ENCODE peak calls at places on chromosomes 11 and 22, in eight cellular contexts. Z, V, H, J, M, B, X and U are unnamed samples.
A peak's percentile ranks its signal among the peaks of the same experiment; 100 is the strongest.

GRCh38 chr11:57288771-57289579 is 35.8 kb downstream of the TNKS1BP1 start:
- DNase-seq in Z (no peak), B (peak; percentile 59), X (no peak), J (peak; percentile 85), V (no peak), M (no peak), H (peak; percentile 97), U (no peak)

GRCh38 chr11:83449338-83449913 is 163.3 kb upstream of the CCDC90B start:
- DNase-seq in X (no peak), J (no peak), Z (no peak), V (no peak), M (no peak), B (no peak), H (peak; percentile 4), U (no peak)

GRCh38 chr11:114081641-114082414 is 22.3 kb downstream of the ZBTB16 start:
- DNase-seq in H (peak; percentile 46), Z (no peak), V (no peak), M (no peak), B (no peak), X (no peak), J (no peak), U (no peak)

GRCh38 chr11:86167499-86168161 is 76.9 kb upstream of the EED start:
- DNase-seq in M (no peak), B (peak; percentile 61), H (no peak), V (no peak), Z (no peak), X (no peak), J (peak; percentile 55), U (no peak)

GRCh38 chr11:8031248-8032115 is 44.3 kb downstream of the EIF3F start:
- DNase-seq in B (no peak), V (no peak), X (no peak), J (no peak), M (no peak), H (no peak), Z (no peak), U (no peak)

GRCh38 chr11:110951609-110952008 is 239.4 kb upstream of the ARHGAP20 start:
- DNase-seq in H (no peak), M (no peak), X (no peak), V (no peak), Z (no peak), J (no peak), B (no peak), U (no peak)

GRCh38 chr11:118398797-118399564 is 2.4 kb upstream of the ATP5MG start:
- DNase-seq in Z (no peak), B (no peak), V (no peak), J (no peak), H (peak; percentile 24), M (no peak), X (no peak), U (no peak)

GRCh38 chr11:2700415-2701211 is 819 bp upstream of the KCNQ1OT1 start:
- DNase-seq in X (peak; percentile 67), M (peak; percentile 47), V (no peak), Z (peak; percentile 64), B (peak; percentile 92), H (peak; percentile 67), J (peak; percentile 59), U (peak; percentile 31)

GRCh38 chr11:68963779-68964178 is 17.0 kb downstream of the MRGPRD start:
- DNase-seq in Z (no peak), M (no peak), B (no peak), J (no peak), H (no peak), X (no peak), V (no peak), U (peak; percentile 7)

GRCh38 chr22:46649176-46650077 is 29.2 kb downstream of the GRAMD4 start:
- DNase-seq in J (peak; percentile 86), Z (peak; percentile 39), V (no peak), M (no peak), B (peak; percentile 84), X (peak; percentile 88), H (peak; percentile 43), U (no peak)

GRCh38 chr11:114229062-114229450 is 67.1 kb upstream of the NNMT start:
- DNase-seq in M (no peak), B (no peak), X (no peak), H (peak; percentile 6), Z (no peak), J (no peak), V (no peak), U (no peak)

GRCh38 chr11:2289859-2290258 is 11.9 kb downstream of the C11orf21 start:
- DNase-seq in V (no peak), M (no peak), J (no peak), H (no peak), X (no peak), B (no peak), Z (no peak), U (peak; percentile 9)

GRCh38 chr11:48088682-48089050 is 108.3 kb downstream of the PTPRJ start:
- DNase-seq in J (no peak), V (no peak), M (no peak), X (no peak), B (no peak), H (no peak), Z (no peak), U (no peak)

GRCh38 chr22:30459206-30460052 is 12.4 kb downstream of the SEC14L3 start:
- DNase-seq in H (peak; percentile 32), V (no peak), X (no peak), B (no peak), Z (no peak), M (no peak), J (peak; percentile 17), U (no peak)

GRCh38 chr11:75470681-75471080 is 37.7 kb upstream of the KLHL35 start:
- DNase-seq in H (no peak), J (no peak), B (no peak), Z (no peak), V (no peak), X (no peak), M (no peak), U (no peak)

GRCh38 chr11:123197711-123198110 is 2.7 kb upstream of the CLMP start:
- DNase-seq in X (no peak), M (no peak), J (peak; percentile 77), V (no peak), H (peak; percentile 97), Z (no peak), B (no peak), U (no peak)

GRCh38 chr11:123191939-123192338 is 3.1 kb downstream of the CLMP start:
- DNase-seq in H (peak; percentile 3), J (no peak), X (no peak), M (no peak), B (no peak), Z (no peak), V (no peak), U (no peak)

GRCh38 chr11:123195182-123196059 is at the start of gene CLMP:
- DNase-seq in Z (no peak), B (peak; percentile 79), V (no peak), J (peak; percentile 62), H (peak; percentile 89), X (peak; percentile 53), M (peak; percentile 54), U (no peak)

GRCh38 chr11:123196060-123196714 is 1.1 kb upstream of the CLMP start:
- DNase-seq in H (no peak), V (no peak), Z (no peak), J (no peak), X (no peak), B (no peak), M (no peak), U (no peak)

GRCh38 chr11:123194308-123195181 is 503 bp downstream of the CLMP start:
- DNase-seq in H (peak; percentile 70), J (peak; percentile 70), Z (no peak), B (peak; percentile 73), X (no peak), M (no peak), V (no peak), U (no peak)
- H3K27me3 ChIP-seq in H (no peaks in the 10 kb centered on the region), J (no peaks in the 10 kb centered on the region), Z (no peaks in the 10 kb centered on the region), B (no peaks in the 10 kb centered on the region), X (peaks cover 6% of the 10 kb centered on the region), M (peaks cover 57% of the 10 kb centered on the region), V (peaks cover 5% of the 10 kb centered on the region), U (peaks cover 14% of the 10 kb centered on the region)

DNA sequence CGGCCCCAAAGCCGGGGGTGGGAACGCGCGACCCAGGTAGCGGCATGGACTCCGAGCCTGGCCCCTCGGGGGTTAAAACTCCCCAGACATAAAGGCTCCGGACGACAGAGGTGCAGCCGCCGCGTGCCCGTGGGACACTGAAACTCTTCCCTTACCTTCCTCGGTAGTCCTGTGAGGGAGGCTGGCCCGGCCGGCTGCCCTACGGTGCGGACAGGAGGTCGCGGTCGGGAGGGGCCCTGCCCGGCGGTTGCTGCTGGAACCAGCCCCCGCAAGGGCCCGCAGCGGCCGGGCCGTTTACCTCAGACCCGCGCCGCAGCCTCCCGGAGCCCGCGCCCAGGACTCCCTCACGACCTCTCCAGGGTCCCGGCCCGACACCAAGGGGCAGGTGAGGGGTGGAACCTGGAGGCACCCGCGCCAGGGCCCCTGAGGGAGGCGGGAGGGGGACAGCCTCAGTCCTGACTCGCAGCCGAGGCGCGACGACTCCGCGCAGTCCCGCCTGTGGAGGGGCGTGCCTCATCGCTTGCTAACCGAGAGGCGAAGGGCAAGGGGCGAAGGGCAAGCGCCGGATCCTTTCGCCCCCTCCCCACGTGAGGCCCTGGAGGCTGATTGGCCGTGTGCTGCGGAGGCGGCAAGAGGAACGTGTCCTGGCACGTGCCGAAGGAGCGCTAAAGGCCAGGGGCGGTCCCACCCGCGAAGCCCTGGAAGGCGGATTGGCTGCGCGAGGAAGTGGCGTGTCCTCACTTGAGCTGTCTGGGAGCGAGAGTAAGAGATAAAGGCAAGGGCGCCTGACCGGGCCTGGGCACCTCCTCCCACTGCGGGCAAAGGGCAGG is at the start of gene UPB1:
- DNase-seq in B (peak; percentile 60), J (no peak), H (no peak), X (no peak), M (no peak), V (no peak), Z (no peak), U (no peak)
- H3K4me3 ChIP-seq in B (peak within 1 kb of the TSS; percentile 6), J (no peak within 1 kb of the TSS), H (peak within 1 kb of the TSS; percentile 53), X (peak within 1 kb of the TSS; percentile 36), M (peak within 1 kb of the TSS; percentile 26), V (no peak within 1 kb of the TSS), Z (peak within 1 kb of the TSS; percentile 30), U (no peak within 1 kb of the TSS)

GRCh38 chr22:37611202-37611601 is 2.6 kb downstream of the GGA1 start:
- DNase-seq in M (no peak), X (no peak), H (no peak), B (no peak), V (no peak), J (no peak), Z (no peak), U (no peak)
- H3K27ac ChIP-seq in M (peak overlapping the region; percentile 98), X (peak overlapping the region; percentile 22), H (no peak overlapping the region), B (no peak overlapping the region), V (no peak overlapping the region), J (no peak overlapping the region), Z (no peak overlapping the region), U (peak overlapping the region; percentile 38)

GRCh38 chr11:61670626-61671025 is 9.6 kb upstream of the DAGLA start:
- DNase-seq in B (no peak), M (no peak), J (no peak), X (no peak), V (no peak), H (no peak), Z (no peak), U (no peak)
- H3K27me3 ChIP-seq in B (no peaks in the 10 kb centered on the region), M (peaks cover 5% of the 10 kb centered on the region), J (peaks cover 12% of the 10 kb centered on the region), X (no peaks in the 10 kb centered on the region), V (peaks cover 28% of the 10 kb centered on the region), H (peaks cover 54% of the 10 kb centered on the region), Z (no peaks in the 10 kb centered on the region), U (no peaks in the 10 kb centered on the region)

GRCh38 chr11:123193742-123194141 is 1.3 kb downstream of the CLMP start:
- DNase-seq in M (no peak), H (peak; percentile 55), V (no peak), J (no peak), B (no peak), Z (no peak), X (no peak), U (no peak)
- H3K4me3 ChIP-seq in M (peak overlapping the region; percentile 61), H (peak overlapping the region; percentile 86), V (peak overlapping the region; percentile 54), J (peak overlapping the region; percentile 78), B (peak overlapping the region; percentile 37), Z (peak overlapping the region; percentile 52), X (peak overlapping the region; percentile 58), U (peak overlapping the region; percentile 49)